ENCODE peak calls at places on chromosomes 4 and X, in nine cellular contexts. S is activated T-cell treated with anti-CD3 and anti-CD28 coated beads for 1 hour; A is endothelial cell; Q is H9; I is suprapubic skin; Y is activated CD4-positive, alpha-beta T cell treated with anti-CD3 and anti-CD28 coated beads, Interleukin-2, amount 50 U/mL, for 1 hour; N is GM12864; U is left lobe of liver; D is anterior cingulate cortex. J is an unnamed sample.
A peak's percentile ranks its signal among the peaks of the same experiment; 100 is the strongest.

GRCh38 chr4:32735856-32736590 is 2015.9 kb downstream of the PCDH7 start:
- DNase-seq in I (no peak), Q (no peak), D (no peak), Y (no peak), A (no peak), U (no peak), N (no peak), S (no peak), J (no peak)

GRCh38 chrX:66489339-66489738 is 149.5 kb downstream of the EDA2R start:
- DNase-seq in Y (no peak), S (no peak), A (no peak), U (no peak), I (no peak), N (no peak), Q (no peak), D (no peak), J (no peak)

GRCh38 chr4:174933083-174933482 is 14.9 kb downstream of the ADAM29 start:
- DNase-seq in A (no peak), S (no peak), I (no peak), N (no peak), U (no peak), Y (no peak), D (no peak), Q (no peak), J (no peak)

GRCh38 chr4:47736555-47736954 is 101.3 kb downstream of the CORIN start:
- DNase-seq in A (no peak), U (no peak), D (no peak), Q (no peak), Y (no peak), I (no peak), S (no peak), N (no peak), J (no peak)

GRCh38 chr4:476501-476900 is 22.5 kb downstream of the ZNF721 start:
- DNase-seq in D (no peak), I (no peak), U (no peak), A (no peak), S (no peak), Q (no peak), Y (no peak), N (no peak), J (no peak)

GRCh38 chr4:37717575-37717974 is 31.4 kb upstream of the RELL1 start:
- DNase-seq in U (no peak), N (no peak), S (no peak), Y (no peak), D (no peak), Q (no peak), I (no peak), A (no peak), J (no peak)

GRCh38 chr4:128528793-128529553 is 241.4 kb upstream of the PGRMC2 start:
- DNase-seq in N (no peak), Q (peak; percentile 64), U (no peak), A (no peak), D (no peak), I (no peak), S (no peak), Y (no peak), J (peak; percentile 37)

GRCh38 chr4:81052119-81053068 is 21.9 kb downstream of the BMP3 start:
- DNase-seq in S (peak; percentile 37), N (peak; percentile 88), D (peak; percentile 23), I (no peak), Q (peak; percentile 67), Y (peak; percentile 51), U (peak; percentile 73), A (peak; percentile 84), J (no peak)

GRCh38 chr4:7894677-7895181 is 44.9 kb downstream of the AFAP1 start:
- DNase-seq in I (no peak), Y (no peak), N (no peak), S (no peak), Q (no peak), A (no peak), U (no peak), D (no peak), J (no peak)

GRCh38 chr4:156138781-156139280 is 185.2 kb upstream of the CTSO start:
- DNase-seq in N (no peak), S (no peak), D (no peak), Q (no peak), U (no peak), A (no peak), I (no peak), Y (no peak), J (no peak)

GRCh38 chrX:9293903-9294302 is 171.0 kb upstream of the TBL1X start:
- DNase-seq in I (no peak), S (no peak), D (no peak), N (no peak), U (no peak), Y (no peak), A (no peak), Q (no peak), J (no peak)

GRCh38 chr4:106530816-106531215 is 162.2 kb upstream of the GIMD1 start:
- DNase-seq in U (no peak), N (no peak), I (no peak), S (no peak), Y (no peak), D (no peak), Q (no peak), A (no peak), J (no peak)

GRCh38 chr4:21879187-21879586 is 69.4 kb downstream of the KCNIP4 start:
- DNase-seq in N (no peak), Y (no peak), A (peak; percentile 15), U (no peak), S (no peak), Q (peak; percentile 74), D (no peak), I (no peak), J (peak; percentile 7)

GRCh38 chr4:76804060-76804459 is 93.9 kb downstream of the SOWAHB start:
- DNase-seq in Q (no peak), S (no peak), I (no peak), U (no peak), Y (no peak), A (no peak), D (no peak), N (no peak), J (no peak)

GRCh38 chr4:120415902-120416301 is 349.3 kb upstream of the MAD2L1 start:
- DNase-seq in D (no peak), Q (no peak), Y (no peak), N (no peak), I (no peak), S (no peak), U (no peak), A (no peak), J (no peak)

GRCh38 chr4:150119492-150119891 is 41.2 kb downstream of the DCLK2 start:
- DNase-seq in I (no peak), A (no peak), Q (no peak), S (no peak), Y (no peak), N (no peak), D (no peak), U (no peak), J (no peak)

GRCh38 chrX:46376246-46376885 is 168.9 kb downstream of the ZNF674 start:
- DNase-seq in S (no peak), I (no peak), D (peak; percentile 0), Q (peak; percentile 56), A (peak; percentile 34), U (no peak), Y (peak; percentile 1), N (no peak), J (no peak)

GRCh38 chr4:113899260-113900177 is 79.9 kb downstream of the ARSJ start:
- DNase-seq in Y (peak; percentile 6), A (no peak), D (no peak), S (peak; percentile 10), I (no peak), N (peak; percentile 18), Q (no peak), U (no peak), J (no peak)

GRCh38 chr4:184384056-184384809 is 90.1 kb downstream of the IRF2 start:
- DNase-seq in D (no peak), S (no peak), I (no peak), Y (no peak), N (peak; percentile 95), A (no peak), Q (peak; percentile 29), U (peak; percentile 86), J (no peak)